ENCODE peak calls at places on chromosomes 4 and X, in ten cellular contexts. H, U, Z, D, S, V, I, J, N and O are unnamed samples.
A peak's percentile ranks its signal among the peaks of the same experiment; 100 is the strongest.

GRCh38 chr4:684611-685010 is 4.3 kb downstream of the SLC49A3 start:
- DNase-seq in S (no peak), N (no peak), U (no peak), V (no peak), H (no peak), J (no peak), Z (no peak), D (no peak), I (no peak), O (no peak)

GRCh38 chr4:15336410-15337184 is 91.2 kb upstream of the C1QTNF7 start:
- DNase-seq in J (peak; percentile 86), I (peak; percentile 28), Z (no peak), H (peak; percentile 64), N (no peak), V (no peak), U (no peak), D (no peak), S (no peak), O (no peak)

GRCh38 chr4:72110886-72111285 is 79.1 kb downstream of the NPFFR2 start:
- DNase-seq in H (no peak), V (no peak), D (no peak), J (peak; percentile 53), I (no peak), S (no peak), N (no peak), Z (no peak), U (no peak), O (no peak)

GRCh38 chr4:22962186-22962786 is 269.5 kb downstream of the GBA3 start:
- DNase-seq in N (no peak), J (peak; percentile 45), Z (peak; percentile 22), I (no peak), D (no peak), V (peak; percentile 62), U (no peak), S (peak; percentile 9), H (peak; percentile 53), O (no peak)

GRCh38 chrX:14777484-14777883 is 95.4 kb downstream of the FANCB start:
- DNase-seq in H (no peak), I (peak; percentile 9), D (no peak), S (no peak), N (no peak), J (peak; percentile 57), Z (no peak), V (no peak), U (no peak), O (no peak)

GRCh38 chr4:74283614-74284013 is 24.7 kb upstream of the EPGN start:
- DNase-seq in J (peak; percentile 87), I (peak; percentile 90), N (no peak), S (no peak), Z (no peak), V (peak; percentile 44), U (no peak), H (no peak), D (no peak), O (no peak)

GRCh38 chrX:15160558-15160957 is 109.3 kb downstream of the ASB9 start:
- DNase-seq in U (no peak), H (no peak), D (no peak), S (no peak), J (no peak), N (no peak), I (no peak), V (no peak), Z (no peak), O (no peak)

GRCh38 chr4:141134051-141134450 is 782 bp upstream of the RNF150 start:
- DNase-seq in I (peak; percentile 60), V (no peak), H (no peak), Z (no peak), N (no peak), U (no peak), D (no peak), S (no peak), J (peak; percentile 18), O (no peak)

GRCh38 chr4:187016101-187016500 is 292.4 kb upstream of the FAT1 start:
- DNase-seq in S (no peak), Z (no peak), U (no peak), N (no peak), H (no peak), V (no peak), I (no peak), J (peak; percentile 23), D (no peak), O (no peak)

GRCh38 chr4:82320351-82320750 is 53.4 kb downstream of the HNRNPD start:
- DNase-seq in J (no peak), H (no peak), N (no peak), U (no peak), I (no peak), S (no peak), Z (no peak), V (no peak), D (no peak), O (no peak)

GRCh38 chr4:56618734-56619133 is 62.4 kb downstream of the HOPX start:
- DNase-seq in N (no peak), V (no peak), Z (no peak), J (no peak), D (no peak), S (no peak), U (no peak), I (no peak), H (no peak), O (no peak)

GRCh38 chr4:166902941-166903340 is 331.4 kb downstream of the SPOCK3 start:
- DNase-seq in N (no peak), S (no peak), U (no peak), D (no peak), H (no peak), V (no peak), I (no peak), Z (no peak), J (no peak), O (no peak)

GRCh38 chrX:134443020-134443419 is 16.9 kb upstream of the HPRT1 start:
- DNase-seq in I (no peak), S (no peak), J (no peak), U (no peak), H (no peak), N (no peak), D (no peak), V (no peak), Z (no peak), O (no peak)

GRCh38 chr4:125334936-125335335 is 20.2 kb downstream of the FAT4 start:
- DNase-seq in S (no peak), Z (no peak), N (no peak), D (no peak), U (no peak), I (no peak), J (no peak), V (no peak), H (no peak), O (no peak)

GRCh38 chr4:156197216-156197615 is 243.6 kb upstream of the CTSO start:
- DNase-seq in V (no peak), D (no peak), S (no peak), N (no peak), H (peak; percentile 62), J (no peak), U (no peak), I (no peak), Z (no peak), O (no peak)

GRCh38 chr4:137819964-137820383 is 287.7 kb upstream of the PCDH18 start:
- DNase-seq in U (peak; percentile 1), H (peak; percentile 76), V (peak; percentile 36), S (no peak), D (peak; percentile 6), N (no peak), J (peak; percentile 55), I (peak; percentile 42), Z (peak; percentile 22), O (no peak)

GRCh38 chr4:112648263-112649054 is 11.5 kb downstream of the LARP7 start:
- DNase-seq in J (peak; percentile 65), U (no peak), N (no peak), Z (no peak), S (no peak), V (no peak), H (peak; percentile 89), D (no peak), I (no peak), O (no peak)

GRCh38 chr4:31461425-31461824 is 741.3 kb downstream of the PCDH7 start:
- DNase-seq in I (no peak), Z (no peak), H (no peak), N (no peak), V (peak; percentile 61), J (peak; percentile 34), S (no peak), U (no peak), D (no peak), O (no peak)

GRCh38 chr4:76758290-76758882 is 139.6 kb downstream of the SOWAHB start:
- DNase-seq in I (peak; percentile 73), S (peak; percentile 75), N (no peak), D (no peak), V (peak; percentile 42), H (no peak), U (no peak), Z (peak; percentile 41), J (peak; percentile 71), O (no peak)

GRCh38 chrX:13816899-13817298 is at the start of gene GPM6B:
- DNase-seq in H (no peak), S (no peak), U (no peak), I (no peak), N (no peak), Z (no peak), V (no peak), J (no peak), D (no peak), O (no peak)

GRCh38 chr4:121358473-121358872 is 22.3 kb downstream of the QRFPR start:
- DNase-seq in Z (no peak), N (no peak), S (no peak), I (peak; percentile 46), U (no peak), H (no peak), D (no peak), V (peak; percentile 38), J (peak; percentile 48), O (no peak)

GRCh38 chrX:42247241-42247640 is 323.9 kb upstream of the CASK start:
- DNase-seq in J (peak; percentile 15), D (no peak), V (no peak), H (no peak), Z (no peak), U (no peak), S (no peak), I (no peak), N (no peak), O (no peak)

GRCh38 chr4:121597346-121597934 is 99.3 kb downstream of the ANXA5 start:
- DNase-seq in N (no peak), H (no peak), V (no peak), S (no peak), J (peak; percentile 74), U (no peak), D (no peak), Z (no peak), I (no peak), O (no peak)

GRCh38 chrX:111095974-111096870 is at the start of gene PAK3:
- DNase-seq in N (no peak), U (no peak), Z (peak; percentile 73), S (no peak), J (peak; percentile 91), H (peak; percentile 87), V (peak; percentile 91), I (no peak), D (no peak), O (no peak)

GRCh38 chr4:123349401-123350190 is 47.0 kb upstream of the SPRY1 start:
- DNase-seq in D (no peak), H (peak; percentile 75), S (peak; percentile 90), V (no peak), J (peak; percentile 72), N (no peak), Z (peak; percentile 88), U (no peak), I (no peak), O (no peak)

GRCh38 chr4:945274-946102 is 13.2 kb downstream of the TMEM175 start:
- DNase-seq in V (no peak), N (no peak), H (peak; percentile 74), S (no peak), J (no peak), U (no peak), D (no peak), I (no peak), Z (no peak), O (peak; percentile 9)

GRCh38 chrX:47958943-47959342 is 44.8 kb downstream of the ZNF182 start:
- DNase-seq in S (no peak), D (peak; percentile 1), V (no peak), J (no peak), I (no peak), U (no peak), N (no peak), Z (no peak), H (peak; percentile 61), O (no peak)

GRCh38 chr4:162770761-162771490 is 395.8 kb downstream of the NAF1 start:
- DNase-seq in V (no peak), N (no peak), Z (no peak), D (no peak), J (no peak), H (no peak), U (no peak), S (no peak), I (no peak), O (no peak)